ENCODE peak calls at places on chromosomes 3 and 15, in eight cellular contexts. G, O, K, R, L, Q, N and B are unnamed samples.

GRCh38 chr3:46236294-46237054 is 5.8 kb upstream of the CCR3 start:
- DNase-seq in R (no peak), N (no peak), Q (no peak), K (no peak), L (peak), O (no peak), G (no peak), B (no peak)

GRCh38 chr15:98713585-98714001 is 65.3 kb downstream of the IGF1R start:
- DNase-seq in N (no peak), L (no peak), K (no peak), Q (peak), G (no peak), O (no peak), R (peak), B (no peak)

GRCh38 chr15:51883436-51883835 is 54.0 kb downstream of the TMOD3 start:
- DNase-seq in Q (no peak), N (no peak), L (no peak), R (no peak), O (no peak), G (no peak), K (peak), B (no peak)

GRCh38 chr15:79602731-79603130 is 170.6 kb downstream of the MINAR1 start:
- DNase-seq in G (no peak), K (no peak), R (no peak), L (no peak), N (no peak), O (no peak), Q (no peak), B (no peak)

GRCh38 chr3:49257187-49257586 is 19.8 kb downstream of the C3orf62 start:
- DNase-seq in R (no peak), G (no peak), K (no peak), N (no peak), O (no peak), Q (no peak), L (no peak), B (peak)

GRCh38 chr3:4218426-4219226 is 84.5 kb upstream of the SETMAR start:
- DNase-seq in K (no peak), O (no peak), R (no peak), N (no peak), L (no peak), G (no peak), Q (no peak), B (no peak)

GRCh38 chr3:197019535-197019934 is 10.1 kb downstream of the MELTF start:
- DNase-seq in O (no peak), N (no peak), G (no peak), R (no peak), K (no peak), L (no peak), Q (no peak), B (no peak)

GRCh38 chr3:14128724-14129123 is 3.9 kb downstream of the TMEM43 start:
- DNase-seq in Q (no peak), R (no peak), G (no peak), O (no peak), K (no peak), N (no peak), L (no peak), B (no peak)